ENCODE peak calls at places on chromosomes 5 and 9, in four cellular contexts. K, O, W and A are unnamed samples.
A peak's percentile ranks its signal among the peaks of the same experiment; 100 is the strongest.

GRCh38 chr5:132414634-132415377 is 45.3 kb downstream of the SLC22A5 start:
- DNase-seq in K (no peak), O (peak; percentile 67), W (peak; percentile 71), A (peak; percentile 52)

GRCh38 chr9:37899041-37899440 is 4.9 kb downstream of the SLC25A51 start:
- DNase-seq in K (no peak), O (no peak), W (no peak), A (no peak)

GRCh38 chr9:98506422-98507054 is 202.2 kb downstream of the GABBR2 start:
- DNase-seq in K (no peak), O (no peak), W (no peak), A (no peak)

GRCh38 chr9:116280529-116280928 is 126.9 kb downstream of the PAPPA start:
- DNase-seq in W (no peak), O (no peak), K (no peak), A (no peak)

GRCh38 chr5:172417983-172418630 is 36.2 kb downstream of the SH3PXD2B start:
- DNase-seq in W (no peak), O (peak; percentile 38), K (no peak), A (peak; percentile 90)

GRCh38 chr9:36913393-36914211 is 120.5 kb downstream of the PAX5 start:
- DNase-seq in W (no peak), K (no peak), O (no peak), A (no peak)

GRCh38 chr5:107607656-107608368 is 62.9 kb downstream of the EFNA5 start:
- DNase-seq in O (peak; percentile 12), W (no peak), K (no peak), A (peak; percentile 20)

GRCh38 chr9:20437466-20437865 is 184.8 kb downstream of the MLLT3 start:
- DNase-seq in W (no peak), K (no peak), O (no peak), A (no peak)

GRCh38 chr9:71364196-71364955 is 243.0 kb upstream of the TRPM3 start:
- DNase-seq in K (no peak), O (no peak), W (no peak), A (no peak)

GRCh38 chr9:83154087-83154736 is 91.3 kb upstream of the RASEF start:
- DNase-seq in W (no peak), K (no peak), O (no peak), A (peak; percentile 70)